ENCODE peak calls at places on chromosome 5, in ten cellular contexts. M is endothelial cell of umbilical vein, Q is transverse colon, A is breast epithelium, C is upper lobe of left lung, P is H1, G is SK-N-SH, B is GM23338, R is stomach, K is sigmoid colon. S is an unnamed sample.

GRCh38 chr5:140372971-140373487 is 13.0 kb downstream of the SLC4A9 start:
- DNase-seq in M (peak; percentile 88), Q (peak; percentile 79), A (no peak), C (peak; percentile 73), P (peak; percentile 87), G (peak; percentile 79), B (peak; percentile 95), R (peak; percentile 73), K (peak; percentile 83), S (no peak)

GRCh38 chr5:55708732-55709131 is 3.4 kb downstream of the SLC38A9 start:
- DNase-seq in M (peak; percentile 7), Q (no peak), A (no peak), C (no peak), P (no peak), G (no peak), B (no peak), R (no peak), K (no peak), S (no peak)

GRCh38 chr5:39650234-39650816 is 225.5 kb upstream of the DAB2 start:
- DNase-seq in M (peak; percentile 89), Q (no peak), A (no peak), C (no peak), P (no peak), G (no peak), B (no peak), R (no peak), K (no peak), S (no peak)

GRCh38 chr5:177426566-177427210 is at the start of gene GRK6:
- DNase-seq in M (no peak), Q (peak; percentile 78), A (no peak), C (peak; percentile 57), P (no peak), G (peak; percentile 70), B (peak; percentile 73), R (peak; percentile 57), K (peak; percentile 81), S (no peak)

GRCh38 chr5:73513996-73514395 is 15.8 kb downstream of the BTF3 start:
- DNase-seq in M (no peak), Q (peak; percentile 44), A (no peak), C (no peak), P (no peak), G (no peak), B (no peak), R (peak; percentile 52), K (no peak), S (no peak)

GRCh38 chr5:118095100-118095499 is 893.2 kb downstream of the DTWD2 start:
- DNase-seq in M (no peak), Q (no peak), A (no peak), C (no peak), P (no peak), G (no peak), B (no peak), R (no peak), K (no peak), S (no peak)

GRCh38 chr5:82707741-82708140 is 369.5 kb downstream of the TMEM167A start:
- DNase-seq in M (no peak), Q (no peak), A (no peak), C (no peak), P (no peak), G (no peak), B (no peak), R (no peak), K (no peak), S (no peak)

GRCh38 chr5:168131519-168131918 is 159.9 kb upstream of the WWC1 start:
- DNase-seq in M (no peak), Q (no peak), A (no peak), C (no peak), P (no peak), G (no peak), B (no peak), R (no peak), K (no peak), S (no peak)

GRCh38 chr5:109907751-109908150 is 218.0 kb downstream of the MAN2A1 start:
- DNase-seq in M (no peak), Q (no peak), A (no peak), C (no peak), P (no peak), G (no peak), B (no peak), R (no peak), K (no peak), S (no peak)

GRCh38 chr5:174688441-174689354 is 35.7 kb upstream of the MSX2 start:
- DNase-seq in M (no peak), Q (no peak), A (no peak), C (no peak), P (peak; percentile 62), G (peak; percentile 71), B (peak; percentile 68), R (no peak), K (no peak), S (no peak)

GRCh38 chr5:110900829-110901228 is 162.0 kb downstream of the SLC25A46 start:
- DNase-seq in M (no peak), Q (no peak), A (no peak), C (no peak), P (no peak), G (no peak), B (no peak), R (no peak), K (no peak), S (no peak)

GRCh38 chr5:39158786-39159185 is 60.6 kb downstream of the FYB1 start:
- DNase-seq in M (no peak), Q (no peak), A (no peak), C (no peak), P (no peak), G (no peak), B (no peak), R (no peak), K (no peak), S (no peak)

GRCh38 chr5:92119110-92119509 is 736.0 kb upstream of the ARRDC3 start:
- DNase-seq in M (no peak), Q (no peak), A (no peak), C (no peak), P (no peak), G (no peak), B (peak; percentile 48), R (no peak), K (no peak), S (no peak)

GRCh38 chr5:759111-759741 is 25.3 kb downstream of the ZDHHC11B start:
- DNase-seq in M (no peak), Q (peak; percentile 84), A (peak; percentile 85), C (peak; percentile 85), P (no peak), G (peak; percentile 58), B (peak; percentile 45), R (peak; percentile 90), K (peak; percentile 77), S (peak; percentile 86)

GRCh38 chr5:145283101-145283500 is 552.0 kb downstream of the PRELID2 start:
- DNase-seq in M (no peak), Q (no peak), A (no peak), C (no peak), P (no peak), G (no peak), B (no peak), R (no peak), K (no peak), S (no peak)

GRCh38 chr5:144469106-144469505 is 298.4 kb downstream of the KCTD16 start:
- DNase-seq in M (no peak), Q (no peak), A (no peak), C (no peak), P (no peak), G (no peak), B (no peak), R (no peak), K (no peak), S (no peak)

GRCh38 chr5:32261198-32261597 is 51.5 kb downstream of the MTMR12 start:
- DNase-seq in M (no peak), Q (no peak), A (no peak), C (no peak), P (no peak), G (no peak), B (no peak), R (no peak), K (no peak), S (no peak)

GRCh38 chr5:96668725-96669124 is 6.5 kb downstream of the CAST start:
- DNase-seq in M (no peak), Q (peak; percentile 75), A (no peak), C (no peak), P (no peak), G (no peak), B (peak; percentile 47), R (no peak), K (no peak), S (no peak)

DNA sequence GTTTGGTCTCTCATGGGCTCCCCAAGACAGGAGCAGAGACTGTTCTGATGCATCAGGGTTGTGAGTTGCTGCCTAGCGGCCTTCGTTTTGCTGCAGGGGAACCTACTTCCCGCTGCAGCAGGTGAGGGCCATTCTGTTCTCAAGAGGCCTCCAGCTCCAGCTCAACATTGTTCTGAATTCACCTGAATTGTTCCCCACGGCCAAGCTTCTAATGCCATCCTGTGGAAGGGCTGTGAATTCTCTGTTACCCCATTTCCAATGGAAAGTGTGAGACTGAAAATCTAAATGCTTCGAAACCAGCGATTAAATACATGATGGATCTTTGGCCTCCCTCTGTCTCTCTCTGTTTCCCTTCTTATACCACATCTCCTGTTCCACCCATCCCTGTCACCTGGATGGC is 349.1 kb upstream of the DAP start:
- DNase-seq in M (no peak), Q (no peak), A (no peak), C (no peak), P (no peak), G (no peak), B (peak; percentile 21), R (no peak), K (no peak), S (no peak)
- TF ChIP-seq POLR2AphosphoS5 in M (no peak), Q (no peak), A (no peak), C (no peak), P (no peak), G (no peak), B (no peak), R (no peak), K (no peak), S (no peak)

GRCh38 chr5:67245259-67245846 is 48.8 kb upstream of the CD180 start:
- DNase-seq in M (no peak), Q (no peak), A (no peak), C (no peak), P (no peak), G (no peak), B (no peak), R (no peak), K (no peak), S (no peak)
- TF ChIP-seq POLR2AphosphoS5 in M (no peak), Q (no peak), A (no peak), C (no peak), P (no peak), G (no peak), B (no peak), R (no peak), K (no peak), S (peak; percentile 11)

DNA sequence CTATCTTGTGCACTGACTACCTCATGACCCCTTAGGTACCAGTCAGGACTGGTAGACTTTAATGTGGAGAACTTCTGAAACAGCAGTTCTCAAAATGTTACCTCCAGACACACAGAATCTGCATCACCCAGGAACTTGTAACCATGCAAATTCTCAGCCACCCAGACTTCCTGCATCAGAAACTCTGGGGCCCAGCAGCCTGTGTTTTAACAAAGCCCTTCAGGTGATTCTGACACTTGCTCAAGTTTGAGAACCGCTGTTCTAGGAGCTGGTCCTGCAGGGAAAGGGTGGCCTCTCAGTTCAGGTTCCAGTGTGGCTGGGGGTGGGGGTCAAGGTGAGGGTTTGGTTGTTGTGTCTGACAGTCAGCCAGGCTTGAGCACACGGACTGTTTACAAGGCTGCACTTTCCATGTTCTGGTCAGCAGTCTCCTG is 28.4 kb downstream of the ZFP62 start:
- DNase-seq in M (no peak), Q (peak; percentile 39), A (no peak), C (no peak), P (no peak), G (no peak), B (no peak), R (no peak), K (no peak), S (no peak)
- TF ChIP-seq POLR2AphosphoS5 in M (no peak), Q (peak; percentile 8), A (no peak), C (no peak), P (no peak), G (no peak), B (no peak), R (no peak), K (no peak), S (no peak)

GRCh38 chr5:135186662-135187522 is 152.9 kb upstream of the PITX1 start:
- DNase-seq in M (no peak), Q (no peak), A (no peak), C (no peak), P (peak; percentile 34), G (no peak), B (no peak), R (no peak), K (no peak), S (peak; percentile 90)
- TF ChIP-seq POLR2AphosphoS5 in M (no peak), Q (no peak), A (no peak), C (no peak), P (no peak), G (no peak), B (no peak), R (peak; percentile 47), K (no peak), S (no peak)

S was measured in vagina.